ENCODE peak calls at places on chromosomes 16 and 17, in five cellular contexts. H is Peyer's patch, S is HCT116, Z is left ventricle myocardium inferior, N is fibroblast of lung. E is an unnamed sample.

GRCh38 chr16:13492046-13492445 is 427.9 kb upstream of the ERCC4 start:
- DNase-seq in Z (no peak), S (no peak), N (no peak), H (no peak), E (no peak)

GRCh38 chr17:13420294-13421277 is 181.1 kb downstream of the HS3ST3A1 start:
- DNase-seq in S (no peak), N (peak), H (no peak), Z (no peak), E (no peak)

GRCh38 chr16:55605756-55606155 is 39.3 kb downstream of the CAPNS2 start:
- DNase-seq in N (no peak), Z (no peak), H (no peak), S (no peak), E (no peak)

GRCh38 chr17:9162275-9162985 is 141.1 kb downstream of the NTN1 start:
- DNase-seq in Z (no peak), N (no peak), H (no peak), S (no peak), E (no peak)

GRCh38 chr16:1428511-1428910 is 2.4 kb upstream of the PERCC1 start:
- DNase-seq in Z (no peak), N (no peak), S (no peak), H (peak), E (peak)

GRCh38 chr16:77431131-77431670 is 3.6 kb downstream of the ADAMTS18 start:
- DNase-seq in N (no peak), Z (no peak), S (no peak), H (no peak), E (no peak)

GRCh38 chr16:87190288-87191240 is 126.6 kb downstream of the C16orf95 start:
- DNase-seq in H (no peak), S (peak), Z (no peak), N (no peak), E (no peak)

GRCh38 chr17:73342057-73342522 is 30.3 kb upstream of the CDC42EP4 start:
- DNase-seq in H (peak), S (no peak), N (peak), Z (peak), E (no peak)

GRCh38 chr17:64151016-64151368 is 21.0 kb upstream of the ERN1 start:
- DNase-seq in S (no peak), N (no peak), Z (no peak), H (no peak), E (no peak)

GRCh38 chr17:75454193-75454592 is 2.2 kb upstream of the TMEM94 start:
- DNase-seq in N (no peak), H (no peak), S (no peak), Z (no peak), E (no peak)

GRCh38 chr16:78443300-78443604 is 343.8 kb downstream of the WWOX start:
- DNase-seq in N (peak), S (no peak), Z (no peak), H (no peak), E (no peak)

GRCh38 chr17:27206447-27206846 is 87.5 kb upstream of the WSB1 start:
- DNase-seq in H (no peak), S (peak), Z (no peak), N (no peak), E (no peak)

GRCh38 chr16:83245061-83245460 is 562.7 kb upstream of the HSBP1 start:
- DNase-seq in H (no peak), S (no peak), Z (no peak), N (no peak), E (no peak)

GRCh38 chr17:227581-228222 is 46.3 kb upstream of the DOC2B start:
- DNase-seq in Z (peak), S (no peak), H (no peak), N (no peak), E (no peak)

DNA sequence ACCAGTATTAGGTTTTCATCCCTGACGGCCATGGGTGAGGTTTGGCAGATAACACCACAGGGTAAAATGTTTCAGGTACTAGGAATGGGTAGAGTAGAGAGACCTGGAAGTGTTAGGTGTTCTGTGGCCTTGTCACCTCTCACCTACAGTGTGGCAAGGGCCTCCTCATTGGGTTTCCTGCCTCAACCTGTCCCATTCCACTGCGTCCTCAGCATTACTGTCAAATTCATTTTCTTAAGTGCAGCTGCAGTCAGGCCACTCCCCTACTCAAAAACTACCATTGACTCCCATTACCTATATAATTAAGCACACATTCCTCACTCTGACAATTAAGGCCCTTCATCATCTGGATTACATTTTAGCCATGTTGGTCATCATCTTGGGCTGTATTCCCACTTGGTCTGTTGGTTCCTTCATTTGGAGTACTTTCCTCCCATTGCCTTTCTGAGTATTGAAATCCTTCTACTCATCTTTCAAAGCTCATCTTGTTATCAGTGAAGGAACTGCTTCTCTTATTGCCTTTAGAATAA is 64.5 kb downstream of the NUP88 start:
- DNase-seq in S (no peak), N (no peak), H (no peak), Z (no peak), E (no peak)
- H3K27ac ChIP-seq in S (no peak), N (no peak), H (no peak), Z (peak), E (no peak)

DNA sequence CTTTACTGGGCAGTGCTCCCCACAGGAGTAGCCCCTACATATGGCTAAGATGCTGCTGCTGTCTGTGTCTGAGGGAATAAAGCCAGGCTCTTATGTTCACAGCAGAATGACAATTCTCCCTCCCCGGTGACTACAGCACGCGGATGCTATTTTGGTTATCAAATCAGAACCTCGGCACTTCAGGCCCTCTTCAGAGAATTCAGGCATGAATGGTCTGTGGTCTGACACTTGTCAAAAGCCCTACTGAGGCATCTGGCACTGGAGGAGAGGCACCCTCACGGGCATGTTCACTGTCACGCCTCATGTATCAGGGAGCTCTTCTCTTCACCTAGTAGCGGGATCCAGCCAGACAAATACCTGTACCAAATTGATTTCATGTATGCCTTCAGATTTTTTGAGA is 30.4 kb downstream of the KIAA0513 start:
- DNase-seq in H (peak), S (no peak), Z (no peak), N (no peak), E (no peak)
- H3K27ac ChIP-seq in H (no peak), S (no peak), Z (peak), N (no peak), E (no peak)

GRCh38 chr17:2295575-2295974 is 8.0 kb downstream of the SMG6 start:
- DNase-seq in Z (no peak), N (no peak), S (no peak), H (no peak), E (no peak)

GRCh38 chr17:2297023-2297422 is 6.6 kb downstream of the SMG6 start:
- DNase-seq in N (no peak), S (no peak), Z (no peak), H (no peak), E (no peak)

GRCh38 chr17:2289878-2290478 is 13.6 kb downstream of the SMG6 start:
- DNase-seq in S (no peak), H (no peak), Z (no peak), N (no peak), E (no peak)

DNA sequence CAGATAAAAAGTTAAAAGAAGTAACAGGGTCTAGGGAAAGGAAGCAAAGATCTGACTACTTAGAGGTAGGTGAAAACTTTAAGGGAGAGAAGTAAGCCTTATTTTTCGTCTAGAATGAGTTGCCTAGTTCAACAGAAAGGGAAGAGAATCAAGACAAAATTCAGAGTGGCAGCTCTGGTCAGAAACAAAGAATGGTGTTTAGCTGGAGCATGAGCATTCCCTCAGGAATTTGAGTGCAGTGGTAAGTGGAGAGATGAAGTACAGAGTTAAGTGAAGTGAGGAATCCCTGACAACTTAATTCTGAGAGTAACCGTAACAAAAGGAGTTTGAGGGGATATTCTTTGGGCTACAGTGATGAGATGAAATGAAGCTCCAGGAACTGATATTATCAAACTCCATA is 11.5 kb downstream of the SMG6 start:
- DNase-seq in H (no peak), N (no peak), Z (no peak), S (no peak), E (no peak)
- H3K27ac ChIP-seq in H (no peak), N (no peak), Z (no peak), S (no peak), E (no peak)

GRCh38 chr17:3891626-3892094 is 1.2 kb downstream of the CAMKK1 start:
- DNase-seq in N (no peak), Z (no peak), S (no peak), H (no peak), E (no peak)

GRCh38 chr17:3892095-3892998 is 506 bp downstream of the CAMKK1 start:
- DNase-seq in Z (peak), H (peak), N (peak), S (no peak), E (peak)

GRCh38 chr17:3889613-3890012 is 3.2 kb downstream of the CAMKK1 start:
- DNase-seq in H (no peak), S (no peak), Z (no peak), N (no peak), E (no peak)

GRCh38 chr17:3890082-3890892 is 2.6 kb downstream of the CAMKK1 start:
- DNase-seq in S (peak), H (no peak), N (peak), Z (peak), E (no peak)

DNA sequence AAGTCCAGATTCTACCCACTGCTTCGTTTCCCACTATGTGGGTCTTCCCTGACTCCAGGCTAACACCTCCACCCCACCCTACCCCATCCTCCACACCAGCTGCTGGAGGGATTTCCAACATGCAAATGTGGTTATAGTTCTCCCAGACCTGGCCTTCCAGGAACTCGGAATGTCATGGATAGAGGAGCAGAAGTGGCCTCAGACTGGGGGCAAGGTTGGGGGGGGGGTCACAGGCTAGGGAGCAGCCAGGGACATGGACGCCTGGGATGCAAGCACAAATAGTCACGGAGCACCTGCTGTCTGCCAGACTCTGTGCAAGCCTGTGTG is 2.0 kb downstream of the CAMKK1 start:
- DNase-seq in Z (no peak), S (no peak), H (no peak), N (no peak), E (no peak)
- H3K27ac ChIP-seq in Z (peak), S (peak), H (no peak), N (no peak), E (no peak)

DNA sequence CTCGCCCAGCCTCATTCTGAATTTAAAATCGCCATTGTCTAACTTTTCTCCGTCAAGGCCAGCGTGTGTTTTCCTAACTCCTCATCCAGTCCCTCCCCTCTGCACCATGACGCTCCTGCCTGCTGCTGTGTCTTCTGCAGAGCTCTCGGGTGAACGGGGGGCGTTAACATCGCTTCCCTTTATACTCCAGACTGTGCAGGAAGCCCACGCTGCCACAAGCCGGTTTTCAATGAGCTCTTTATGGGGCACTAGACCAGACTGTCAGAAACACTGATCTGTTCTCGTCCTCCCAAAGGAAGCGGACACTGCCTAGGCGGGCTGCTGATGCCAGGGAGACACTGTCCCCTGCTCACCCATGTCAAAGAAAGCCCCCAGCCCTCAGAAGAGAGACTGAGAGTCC is 13.3 kb downstream of the AANAT start:
- DNase-seq in Z (no peak), S (no peak), N (no peak), H (peak), E (no peak)
- H3K27ac ChIP-seq in Z (peak), S (no peak), N (no peak), H (peak), E (no peak)

DNA sequence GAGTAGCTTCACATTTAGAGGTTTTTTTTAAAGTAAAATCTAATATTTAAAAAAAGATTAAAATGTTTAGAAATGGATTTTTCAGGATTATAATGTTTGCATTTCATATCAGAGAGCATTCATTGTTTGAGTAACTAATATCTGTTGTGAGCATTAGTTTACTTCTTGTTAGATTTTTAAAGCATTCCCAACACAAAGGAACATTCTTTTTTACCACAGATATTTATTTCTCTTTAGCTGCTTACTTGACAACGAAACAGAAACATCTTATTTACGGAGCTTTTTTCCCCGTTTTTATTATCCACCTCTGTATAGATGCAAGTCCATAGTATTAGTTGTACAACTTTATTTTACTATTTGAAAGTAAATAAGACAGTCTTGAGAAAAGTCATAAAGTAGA is 53.0 kb downstream of the NFAT5 start:
- DNase-seq in H (no peak), N (no peak), S (no peak), Z (no peak), E (no peak)
- H3K27ac ChIP-seq in H (no peak), N (no peak), S (no peak), Z (peak), E (no peak)